ENCODE peak calls at places on chromosomes 6 and 20, in ten cellular contexts. W is GM23338; C is left cardiac atrium; P is activated CD4-positive, alpha-beta T cell treated with anti-CD3 and anti-CD28 coated beads, Interleukin-2, amount 50 U/mL, for 4 hours; K is OCI-LY7; E is mucosa of gallbladder; M is COLO829; R is GM03348; A is AG04450; O is activated CD4-positive, alpha-beta memory T cell treated with anti-CD3 and anti-CD28 coated beads for 36 hours. D is an unnamed sample.

GRCh38 chr20:35515341-35515740 is 14.1 kb downstream of the C20orf173 start:
- DNase-seq in P (no peak), K (no peak), R (no peak), M (no peak), C (no peak), O (no peak), E (no peak), A (no peak), W (no peak), D (no peak)

GRCh38 chr6:148203970-148204369 is 138.7 kb upstream of the SASH1 start:
- DNase-seq in E (no peak), K (peak; percentile 72), C (no peak), O (peak; percentile 80), W (no peak), M (no peak), P (peak; percentile 16), R (peak; percentile 66), A (peak; percentile 76), D (peak; percentile 69)

GRCh38 chr20:41081276-41081814 is 52.7 kb downstream of the TOP1 start:
- DNase-seq in O (no peak), K (no peak), R (peak; percentile 33), M (no peak), A (no peak), W (no peak), C (no peak), P (no peak), E (no peak), D (no peak)

GRCh38 chr6:141169419-141169818 is 963.3 kb upstream of the GJE1 start:
- DNase-seq in P (no peak), M (peak; percentile 3), E (no peak), R (peak; percentile 80), W (peak; percentile 69), O (no peak), K (no peak), A (peak; percentile 43), C (no peak), D (peak; percentile 35)

GRCh38 chr6:127550403-127550802 is 26.6 kb upstream of the C6orf58 start:
- DNase-seq in O (no peak), A (no peak), K (no peak), C (no peak), M (peak; percentile 30), R (peak; percentile 40), E (no peak), W (no peak), P (no peak), D (no peak)

GRCh38 chr6:166420351-166420750 is 37.6 kb upstream of the MPC1 start:
- DNase-seq in A (no peak), R (no peak), M (peak; percentile 31), P (no peak), C (no peak), W (no peak), E (no peak), O (no peak), K (no peak), D (no peak)

GRCh38 chr20:39165099-39165498 is 203.0 kb downstream of the DHX35 start:
- DNase-seq in R (no peak), C (no peak), M (no peak), E (no peak), K (no peak), P (no peak), W (no peak), A (no peak), O (no peak), D (no peak)

GRCh38 chr6:21800948-21801438 is 207.4 kb downstream of the SOX4 start:
- DNase-seq in E (no peak), K (no peak), O (no peak), A (no peak), C (no peak), W (no peak), R (no peak), M (no peak), P (no peak), D (peak; percentile 40)

GRCh38 chr6:169168302-169168630 is 85.4 kb downstream of the THBS2 start:
- DNase-seq in K (no peak), O (no peak), E (no peak), A (no peak), M (no peak), W (no peak), C (no peak), P (no peak), R (no peak), D (no peak)

GRCh38 chr20:38134427-38135281 is 30.4 kb downstream of the TGM2 start:
- DNase-seq in W (peak; percentile 24), M (no peak), K (no peak), O (no peak), P (no peak), R (peak; percentile 49), A (no peak), C (peak; percentile 69), E (no peak), D (no peak)

GRCh38 chr6:93789532-93789931 is 370.2 kb upstream of the EPHA7 start:
- DNase-seq in A (no peak), O (no peak), W (no peak), M (no peak), C (no peak), E (no peak), R (no peak), K (no peak), P (no peak), D (no peak)

GRCh38 chr6:154230390-154230789 is 126.2 kb downstream of the IPCEF1 start:
- DNase-seq in M (no peak), P (no peak), E (no peak), O (no peak), K (no peak), W (no peak), R (no peak), C (no peak), A (no peak), D (no peak)

GRCh38 chr20:33826270-33826897 is 15.2 kb downstream of the CHMP4B start:
- DNase-seq in E (no peak), O (no peak), W (peak; percentile 80), C (no peak), A (no peak), P (no peak), K (no peak), M (no peak), R (no peak), D (no peak)

GRCh38 chr6:64415936-64416335 is 780.3 kb downstream of the PHF3 start:
- DNase-seq in M (no peak), R (no peak), W (no peak), K (no peak), O (no peak), E (no peak), C (no peak), P (no peak), A (no peak), D (no peak)

GRCh38 chr20:51375561-51375960 is 167.0 kb downstream of the NFATC2 start:
- DNase-seq in O (no peak), M (no peak), A (no peak), W (no peak), R (no peak), P (no peak), C (no peak), K (no peak), E (no peak), D (no peak)

GRCh38 chr6:41408576-41408975 is 73.2 kb downstream of the NCR2 start:
- DNase-seq in P (no peak), W (peak; percentile 70), C (no peak), R (no peak), M (no peak), K (no peak), A (no peak), E (no peak), O (no peak), D (no peak)

GRCh38 chr6:110528051-110528929 is 51.9 kb upstream of the SLC22A16 start:
- DNase-seq in P (peak; percentile 23), M (peak; percentile 74), A (no peak), O (peak; percentile 57), C (no peak), R (peak; percentile 68), E (peak; percentile 67), W (peak; percentile 70), K (peak; percentile 69), D (no peak)

GRCh38 chr6:134908906-134909516 is 40.9 kb downstream of the ALDH8A1 start:
- DNase-seq in R (peak; percentile 86), M (peak; percentile 67), O (peak; percentile 50), W (no peak), E (peak; percentile 18), C (peak; percentile 84), A (peak; percentile 96), K (no peak), P (no peak), D (no peak)

GRCh38 chr6:21537660-21538059 is 55.9 kb upstream of the SOX4 start:
- DNase-seq in P (no peak), M (no peak), R (no peak), W (no peak), O (no peak), A (no peak), K (no peak), E (no peak), C (no peak), D (no peak)

GRCh38 chr20:31823360-31824124 is 4.4 kb downstream of the MYLK2 start:
- DNase-seq in R (no peak), O (no peak), E (no peak), K (no peak), C (no peak), M (no peak), W (no peak), A (no peak), P (no peak), D (no peak)

GRCh38 chr20:35434085-35435005 is 3.7 kb downstream of the GDF5 start:
- DNase-seq in W (no peak), M (no peak), R (no peak), P (no peak), O (no peak), C (peak; percentile 41), A (no peak), E (peak; percentile 14), K (no peak), D (no peak)

GRCh38 chr20:58714923-58715708 is 22.5 kb downstream of the NPEPL1 start:
- DNase-seq in E (peak; percentile 8), P (no peak), W (no peak), K (no peak), O (peak; percentile 3), M (no peak), C (no peak), A (no peak), R (peak; percentile 5), D (no peak)

GRCh38 chr6:107102414-107102805 is 12.9 kb downstream of the BEND3 start:
- DNase-seq in W (no peak), A (no peak), O (no peak), E (no peak), P (no peak), M (no peak), R (no peak), K (peak; percentile 92), C (no peak), D (peak; percentile 73)

GRCh38 chr6:167858086-167858591 is 31.4 kb downstream of the AFDN start:
- DNase-seq in M (no peak), C (no peak), A (no peak), K (no peak), P (no peak), R (peak; percentile 40), W (no peak), E (no peak), O (no peak), D (no peak)

GRCh38 chr6:37600287-37600916 is 97.3 kb downstream of the MDGA1 start:
- DNase-seq in M (no peak), K (no peak), R (no peak), E (no peak), P (no peak), C (no peak), A (no peak), O (no peak), W (peak; percentile 20), D (peak; percentile 31)

GRCh38 chr6:7759319-7759718 is 33.4 kb downstream of the BMP6 start:
- DNase-seq in K (no peak), C (no peak), W (no peak), P (no peak), M (no peak), A (no peak), R (no peak), O (no peak), E (no peak), D (no peak)

D was measured in NCI-H524 treated with DMSO at 0.1 percent for 48 hours.